ENCODE peak calls at places on chromosomes 7 and 10, in nine cellular contexts. I, A, Q, M, C, X, F, W and V are unnamed samples.

GRCh38 chr10:90148121-90148855 is 446.9 kb downstream of the KIF20B start:
- DNase-seq in I (peak; percentile 11), A (no peak), Q (no peak), M (peak; percentile 70), C (no peak), X (no peak), F (no peak), W (peak; percentile 65), V (no peak)

GRCh38 chr10:132206377-132206745 is 19.6 kb downstream of the DPYSL4 start:
- DNase-seq in I (no peak), A (no peak), Q (no peak), M (no peak), C (no peak), X (no peak), F (no peak), W (no peak), V (no peak)

GRCh38 chr7:11247545-11247944 is 273.9 kb downstream of the PHF14 start:
- DNase-seq in I (no peak), A (no peak), Q (no peak), M (no peak), C (no peak), X (no peak), F (no peak), W (no peak), V (no peak)

GRCh38 chr7:90705391-90706066 is 109.4 kb downstream of the CDK14 start:
- DNase-seq in I (no peak), A (no peak), Q (no peak), M (no peak), C (no peak), X (no peak), F (no peak), W (no peak), V (no peak)

GRCh38 chr10:49398000-49398861 is 2.3 kb upstream of the DRGX start:
- DNase-seq in I (peak; percentile 79), A (no peak), Q (no peak), M (no peak), C (no peak), X (peak; percentile 61), F (no peak), W (peak; percentile 78), V (peak; percentile 46)

GRCh38 chr10:110725809-110726641 is 81.9 kb downstream of the RBM20 start:
- DNase-seq in I (no peak), A (no peak), Q (no peak), M (no peak), C (no peak), X (no peak), F (no peak), W (peak; percentile 19), V (no peak)

GRCh38 chr10:13182424-13182823 is 21.1 kb downstream of the MCM10 start:
- DNase-seq in I (no peak), A (no peak), Q (no peak), M (no peak), C (no peak), X (no peak), F (no peak), W (no peak), V (no peak)

GRCh38 chr7:30694218-30694745 is 12.0 kb upstream of the CRHR2 start:
- DNase-seq in I (no peak), A (no peak), Q (no peak), M (no peak), C (peak; percentile 58), X (peak; percentile 46), F (no peak), W (no peak), V (no peak)

GRCh38 chr7:9349625-9350024 is 916.2 kb downstream of the NXPH1 start:
- DNase-seq in I (no peak), A (no peak), Q (no peak), M (no peak), C (no peak), X (no peak), F (no peak), W (no peak), V (no peak)

GRCh38 chr10:47396311-47396717 is 12.2 kb upstream of the ZNF488 start:
- DNase-seq in I (no peak), A (no peak), Q (no peak), M (no peak), C (no peak), X (no peak), F (no peak), W (no peak), V (no peak)